ENCODE peak calls at places on chromosomes 4 and X, in eight cellular contexts. One of them, this sample, is unnamed. For H3K4me1, the result is how much of the 10 kb centered on the place peaks cover.

GRCh38 chrX:47579537-47579936 is 2.7 kb upstream of the TIMP1 start:
- DNase-seq in transverse colon: no peak
- DNase-seq in upper lobe of left lung: peak
- DNase-seq in stomach: no peak
- DNase-seq in H1: no peak
- DNase-seq in K562: no peak
- DNase-seq in GM12878: no peak
- DNase-seq in HepG2: no peak
- DNase-seq in this sample: no peak

GRCh38 chrX:82765806-82766205 is 742.3 kb upstream of the POU3F4 start:
- DNase-seq in H1: no peak
- DNase-seq in upper lobe of left lung: no peak
- DNase-seq in stomach: no peak
- DNase-seq in HepG2: no peak
- DNase-seq in GM12878: no peak
- DNase-seq in K562: no peak
- DNase-seq in transverse colon: no peak
- DNase-seq in this sample: no peak

GRCh38 chrX:103779156-103779555 is 2.5 kb downstream of the PLP1 start:
- DNase-seq in upper lobe of left lung: no peak
- DNase-seq in stomach: no peak
- DNase-seq in HepG2: no peak
- DNase-seq in K562: no peak
- DNase-seq in GM12878: no peak
- DNase-seq in transverse colon: no peak
- DNase-seq in H1: no peak
- DNase-seq in this sample: no peak

GRCh38 chr4:141375855-141376254 is 155.2 kb downstream of the ZNF330 start:
- DNase-seq in transverse colon: no peak
- DNase-seq in H1: no peak
- DNase-seq in GM12878: no peak
- DNase-seq in stomach: no peak
- DNase-seq in upper lobe of left lung: peak
- DNase-seq in K562: no peak
- DNase-seq in HepG2: peak
- DNase-seq in this sample: no peak

GRCh38 chr4:112978691-112979472 is 70.6 kb upstream of the ANK2 start:
- DNase-seq in stomach: no peak
- DNase-seq in transverse colon: no peak
- DNase-seq in upper lobe of left lung: no peak
- DNase-seq in HepG2: no peak
- DNase-seq in H1: no peak
- DNase-seq in GM12878: no peak
- DNase-seq in K562: no peak
- DNase-seq in this sample: no peak

GRCh38 chr4:169283114-169283509 is 12.4 kb upstream of the SH3RF1 start:
- DNase-seq in upper lobe of left lung: no peak
- DNase-seq in GM12878: no peak
- DNase-seq in stomach: no peak
- DNase-seq in K562: no peak
- DNase-seq in HepG2: no peak
- DNase-seq in transverse colon: no peak
- DNase-seq in H1: no peak
- DNase-seq in this sample: no peak

GRCh38 chr4:184432127-184432922 is 42.0 kb downstream of the IRF2 start:
- DNase-seq in K562: no peak
- DNase-seq in HepG2: no peak
- DNase-seq in transverse colon: no peak
- DNase-seq in upper lobe of left lung: peak
- DNase-seq in GM12878: no peak
- DNase-seq in stomach: no peak
- DNase-seq in H1: no peak
- DNase-seq in this sample: no peak

GRCh38 chrX:24506082-24506481 is 41.0 kb downstream of the PDK3 start:
- DNase-seq in GM12878: peak
- DNase-seq in stomach: no peak
- DNase-seq in K562: no peak
- DNase-seq in upper lobe of left lung: no peak
- DNase-seq in transverse colon: no peak
- DNase-seq in H1: no peak
- DNase-seq in HepG2: no peak
- DNase-seq in this sample: no peak

GRCh38 chrX:24025741-24026402 is 1.1 kb downstream of the KLHL15 start:
- DNase-seq in upper lobe of left lung: peak
- DNase-seq in K562: no peak
- DNase-seq in transverse colon: no peak
- DNase-seq in HepG2: no peak
- DNase-seq in GM12878: no peak
- DNase-seq in stomach: no peak
- DNase-seq in H1: peak
- DNase-seq in this sample: peak

GRCh38 chr4:130210871-130211270 is 1114.9 kb downstream of the C4orf33 start:
- DNase-seq in H1: no peak
- DNase-seq in upper lobe of left lung: no peak
- DNase-seq in HepG2: no peak
- DNase-seq in stomach: no peak
- DNase-seq in K562: no peak
- DNase-seq in GM12878: no peak
- DNase-seq in transverse colon: no peak
- DNase-seq in this sample: no peak

GRCh38 chr4:67727124-67727850 is 26.3 kb upstream of the UBA6 start:
- DNase-seq in GM12878: no peak
- DNase-seq in H1: no peak
- DNase-seq in upper lobe of left lung: no peak
- DNase-seq in HepG2: no peak
- DNase-seq in stomach: no peak
- DNase-seq in transverse colon: no peak
- DNase-seq in K562: no peak
- DNase-seq in this sample: no peak

GRCh38 chrX:20244936-20245335 is 21.8 kb downstream of the RPS6KA3 start:
- DNase-seq in GM12878: no peak
- DNase-seq in transverse colon: no peak
- DNase-seq in upper lobe of left lung: no peak
- DNase-seq in K562: no peak
- DNase-seq in stomach: no peak
- DNase-seq in HepG2: no peak
- DNase-seq in H1: no peak
- DNase-seq in this sample: no peak

GRCh38 chr4:177446571-177446970 is 4.3 kb upstream of the AGA start:
- DNase-seq in GM12878: no peak
- DNase-seq in K562: no peak
- DNase-seq in HepG2: no peak
- DNase-seq in stomach: no peak
- DNase-seq in upper lobe of left lung: no peak
- DNase-seq in H1: no peak
- DNase-seq in transverse colon: no peak
- DNase-seq in this sample: no peak

GRCh38 chrX:119606508-119607389 is 525 bp upstream of the NKRF start:
- DNase-seq in transverse colon: no peak
- DNase-seq in upper lobe of left lung: no peak
- DNase-seq in K562: no peak
- DNase-seq in H1: no peak
- DNase-seq in stomach: no peak
- DNase-seq in HepG2: no peak
- DNase-seq in GM12878: no peak
- DNase-seq in this sample: no peak

GRCh38 chr4:42490015-42490414 is 92.7 kb downstream of the SHISA3 start:
- DNase-seq in K562: no peak
- DNase-seq in upper lobe of left lung: no peak
- DNase-seq in transverse colon: no peak
- DNase-seq in H1: no peak
- DNase-seq in GM12878: peak
- DNase-seq in stomach: no peak
- DNase-seq in HepG2: no peak
- DNase-seq in this sample: no peak

DNA sequence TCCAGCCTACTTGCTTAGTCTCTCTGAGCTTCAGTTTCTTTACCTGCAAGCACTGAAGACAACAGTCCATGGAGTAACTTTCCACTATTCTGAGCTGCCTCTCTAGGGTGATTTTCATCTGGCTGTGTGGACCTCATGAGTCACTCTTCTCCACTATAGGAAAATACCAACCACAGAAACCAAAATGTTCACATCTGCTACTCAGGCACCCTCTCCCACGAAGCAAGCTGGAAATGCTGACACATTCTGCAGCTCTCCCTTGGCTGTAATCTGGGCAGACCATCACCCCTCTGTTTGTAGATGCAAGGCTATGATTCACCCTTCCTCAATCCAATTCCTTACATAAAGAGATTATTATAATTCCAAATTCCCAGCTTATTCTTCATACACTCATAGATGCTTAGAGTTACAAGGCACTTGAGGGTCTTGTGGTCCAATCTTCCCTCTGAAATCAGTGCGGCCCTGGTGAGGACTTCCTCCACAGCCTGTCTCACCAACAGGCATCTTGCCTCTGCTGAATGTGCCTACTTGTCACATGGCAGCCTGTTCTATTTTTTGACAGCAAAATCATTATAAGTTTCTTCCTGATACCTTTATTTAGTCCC is 97.0 kb upstream of the LNX1 start:
- DNase-seq in HepG2: no peak
- DNase-seq in stomach: no peak
- DNase-seq in K562: peak
- DNase-seq in H1: no peak
- DNase-seq in transverse colon: no peak
- DNase-seq in GM12878: peak
- DNase-seq in upper lobe of left lung: no peak
- DNase-seq in this sample: no peak
- TF ChIP-seq POLR2AphosphoS5 in HepG2: no peak
- TF ChIP-seq POLR2AphosphoS5 in stomach: peak
- TF ChIP-seq POLR2AphosphoS5 in K562: no peak
- TF ChIP-seq POLR2AphosphoS5 in H1: no peak
- TF ChIP-seq POLR2AphosphoS5 in transverse colon: no peak
- TF ChIP-seq POLR2AphosphoS5 in GM12878: no peak
- TF ChIP-seq POLR2AphosphoS5 in upper lobe of left lung: no peak
- TF ChIP-seq POLR2AphosphoS5 in this sample: no peak

GRCh38 chr4:153107246-153107645 is 97.0 kb upstream of the TRIM2 start:
- DNase-seq in stomach: no peak
- DNase-seq in HepG2: no peak
- DNase-seq in K562: no peak
- DNase-seq in upper lobe of left lung: no peak
- DNase-seq in H1: no peak
- DNase-seq in GM12878: no peak
- DNase-seq in transverse colon: no peak
- DNase-seq in this sample: no peak
- H3K4me1 ChIP-seq in stomach: under half
- H3K4me1 ChIP-seq in HepG2: under half
- H3K4me1 ChIP-seq in K562: under half
- H3K4me1 ChIP-seq in upper lobe of left lung: under half
- H3K4me1 ChIP-seq in H1: under half
- H3K4me1 ChIP-seq in GM12878: under half
- H3K4me1 ChIP-seq in transverse colon: under half
- H3K4me1 ChIP-seq in this sample: under half

GRCh38 chr4:104064650-104065577 is 345.1 kb upstream of the TACR3 start:
- DNase-seq in HepG2: peak
- DNase-seq in transverse colon: peak
- DNase-seq in K562: peak
- DNase-seq in upper lobe of left lung: peak
- DNase-seq in GM12878: peak
- DNase-seq in H1: peak
- DNase-seq in stomach: peak
- DNase-seq in this sample: no peak

GRCh38 chr4:104063341-104063740 is 343.6 kb upstream of the TACR3 start:
- DNase-seq in H1: no peak
- DNase-seq in K562: no peak
- DNase-seq in stomach: no peak
- DNase-seq in GM12878: no peak
- DNase-seq in upper lobe of left lung: no peak
- DNase-seq in HepG2: no peak
- DNase-seq in transverse colon: no peak
- DNase-seq in this sample: no peak

GRCh38 chr4:104066533-104066932 is 346.7 kb upstream of the TACR3 start:
- DNase-seq in GM12878: no peak
- DNase-seq in HepG2: no peak
- DNase-seq in upper lobe of left lung: no peak
- DNase-seq in transverse colon: no peak
- DNase-seq in K562: no peak
- DNase-seq in H1: no peak
- DNase-seq in stomach: no peak
- DNase-seq in this sample: no peak
- TF ChIP-seq EP300 in GM12878: no peak
- TF ChIP-seq EP300 in HepG2: no peak
- TF ChIP-seq EP300 in upper lobe of left lung: no peak
- TF ChIP-seq EP300 in transverse colon: no peak
- TF ChIP-seq EP300 in K562: no peak
- TF ChIP-seq EP300 in H1: no peak
- TF ChIP-seq EP300 in stomach: no peak
- TF ChIP-seq EP300 in this sample: no peak

GRCh38 chr4:38670939-38671593 is 7.1 kb downstream of the KLF3 start:
- DNase-seq in upper lobe of left lung: peak
- DNase-seq in K562: no peak
- DNase-seq in GM12878: no peak
- DNase-seq in HepG2: no peak
- DNase-seq in H1: no peak
- DNase-seq in stomach: peak
- DNase-seq in transverse colon: peak
- DNase-seq in this sample: no peak
- TF ChIP-seq POLR2AphosphoS5 in upper lobe of left lung: peak
- TF ChIP-seq POLR2AphosphoS5 in K562: no peak
- TF ChIP-seq POLR2AphosphoS5 in GM12878: no peak
- TF ChIP-seq POLR2AphosphoS5 in HepG2: no peak
- TF ChIP-seq POLR2AphosphoS5 in H1: no peak
- TF ChIP-seq POLR2AphosphoS5 in stomach: peak
- TF ChIP-seq POLR2AphosphoS5 in transverse colon: no peak
- TF ChIP-seq POLR2AphosphoS5 in this sample: no peak

GRCh38 chr4:76952071-76952470 is 2.5 kb downstream of the SEPTIN11 start:
- DNase-seq in H1: no peak
- DNase-seq in HepG2: no peak
- DNase-seq in transverse colon: no peak
- DNase-seq in GM12878: no peak
- DNase-seq in upper lobe of left lung: no peak
- DNase-seq in stomach: no peak
- DNase-seq in K562: peak
- DNase-seq in this sample: no peak
- H3K4me1 ChIP-seq in H1: under half
- H3K4me1 ChIP-seq in HepG2: under half
- H3K4me1 ChIP-seq in transverse colon: half or more
- H3K4me1 ChIP-seq in GM12878: under half
- H3K4me1 ChIP-seq in upper lobe of left lung: under half
- H3K4me1 ChIP-seq in stomach: under half
- H3K4me1 ChIP-seq in K562: under half
- H3K4me1 ChIP-seq in this sample: half or more

GRCh38 chrX:40088803-40089540 is 8.8 kb downstream of the BCOR start:
- DNase-seq in GM12878: no peak
- DNase-seq in K562: no peak
- DNase-seq in stomach: no peak
- DNase-seq in upper lobe of left lung: no peak
- DNase-seq in H1: no peak
- DNase-seq in HepG2: no peak
- DNase-seq in transverse colon: no peak
- DNase-seq in this sample: no peak
- TF ChIP-seq EP300 in GM12878: no peak
- TF ChIP-seq EP300 in K562: no peak
- TF ChIP-seq EP300 in stomach: no peak
- TF ChIP-seq EP300 in upper lobe of left lung: no peak
- TF ChIP-seq EP300 in H1: no peak
- TF ChIP-seq EP300 in HepG2: no peak
- TF ChIP-seq EP300 in transverse colon: no peak
- TF ChIP-seq EP300 in this sample: no peak